ENCODE peak calls at places on chromosomes 4 and X, in ten cellular contexts. H is suprapubic skin, A is IMR-90, J is heart left ventricle, B is breast epithelium, D is uterus, S is esophagus squamous epithelium, O is Peyer's patch, V is A549, N is transverse colon. M is an unnamed sample.

GRCh38 chrX:16882702-16883486 is 12.7 kb upstream of the RBBP7 start:
- DNase-seq in H (peak; percentile 77), A (peak; percentile 64), J (peak; percentile 38), B (peak; percentile 53), D (peak; percentile 68), S (peak; percentile 8), O (peak; percentile 69), V (peak; percentile 74), N (peak; percentile 77), M (no peak)

GRCh38 chr4:165199722-165200121 is 7.6 kb upstream of the KLHL2 start:
- DNase-seq in H (no peak), A (no peak), J (no peak), B (peak; percentile 62), D (no peak), S (no peak), O (no peak), V (no peak), N (no peak), M (no peak)

GRCh38 chr4:141238196-141238595 is 17.5 kb downstream of the ZNF330 start:
- DNase-seq in H (no peak), A (no peak), J (no peak), B (no peak), D (no peak), S (no peak), O (no peak), V (no peak), N (no peak), M (no peak)

GRCh38 chr4:146255874-146256273 is 41.5 kb downstream of the REELD1 start:
- DNase-seq in H (no peak), A (peak; percentile 83), J (no peak), B (no peak), D (no peak), S (no peak), O (no peak), V (peak; percentile 46), N (no peak), M (no peak)

GRCh38 chr4:85399270-85399669 is 75.7 kb upstream of the ARHGAP24 start:
- DNase-seq in H (no peak), A (no peak), J (no peak), B (no peak), D (no peak), S (no peak), O (no peak), V (no peak), N (no peak), M (no peak)

GRCh38 chr4:35541888-35542213 is 702.5 kb downstream of the ARAP2 start:
- DNase-seq in H (no peak), A (no peak), J (no peak), B (no peak), D (no peak), S (no peak), O (no peak), V (no peak), N (no peak), M (no peak)

GRCh38 chr4:94036964-94037363 is 170.7 kb upstream of the SMARCAD1 start:
- DNase-seq in H (no peak), A (no peak), J (no peak), B (no peak), D (no peak), S (no peak), O (no peak), V (no peak), N (no peak), M (no peak)

GRCh38 chr4:140150636-140150885 is 3.4 kb downstream of the MAML3 start:
- DNase-seq in H (peak; percentile 91), A (no peak), J (no peak), B (peak; percentile 80), D (peak; percentile 92), S (peak; percentile 57), O (no peak), V (no peak), N (peak; percentile 88), M (no peak)

GRCh38 chr4:134948110-134948642 is 746.6 kb upstream of the PABPC4L start:
- DNase-seq in H (peak; percentile 49), A (no peak), J (no peak), B (no peak), D (no peak), S (no peak), O (no peak), V (no peak), N (no peak), M (no peak)

GRCh38 chr4:46819095-46819494 is 90.0 kb downstream of the COX7B2 start:
- DNase-seq in H (no peak), A (no peak), J (no peak), B (no peak), D (no peak), S (no peak), O (no peak), V (no peak), N (no peak), M (no peak)

GRCh38 chrX:63275127-63275526 is 76.0 kb downstream of the SPIN4 start:
- DNase-seq in H (no peak), A (peak; percentile 10), J (peak; percentile 5), B (no peak), D (no peak), S (no peak), O (no peak), V (peak; percentile 19), N (peak; percentile 14), M (no peak)

GRCh38 chr4:98603683-98604573 is 54.5 kb downstream of the TSPAN5 start:
- DNase-seq in H (no peak), A (peak; percentile 71), J (no peak), B (no peak), D (no peak), S (no peak), O (no peak), V (no peak), N (no peak), M (no peak)

GRCh38 chr4:24394041-24394440 is 190.3 kb downstream of the DHX15 start:
- DNase-seq in H (no peak), A (peak; percentile 86), J (no peak), B (no peak), D (no peak), S (no peak), O (no peak), V (no peak), N (no peak), M (no peak)
- TF ChIP-seq POLR2A in H (no peak), A (no peak), J (no peak), B (no peak), D (no peak), S (no peak), O (no peak), V (no peak), N (no peak), M (no peak)

DNA sequence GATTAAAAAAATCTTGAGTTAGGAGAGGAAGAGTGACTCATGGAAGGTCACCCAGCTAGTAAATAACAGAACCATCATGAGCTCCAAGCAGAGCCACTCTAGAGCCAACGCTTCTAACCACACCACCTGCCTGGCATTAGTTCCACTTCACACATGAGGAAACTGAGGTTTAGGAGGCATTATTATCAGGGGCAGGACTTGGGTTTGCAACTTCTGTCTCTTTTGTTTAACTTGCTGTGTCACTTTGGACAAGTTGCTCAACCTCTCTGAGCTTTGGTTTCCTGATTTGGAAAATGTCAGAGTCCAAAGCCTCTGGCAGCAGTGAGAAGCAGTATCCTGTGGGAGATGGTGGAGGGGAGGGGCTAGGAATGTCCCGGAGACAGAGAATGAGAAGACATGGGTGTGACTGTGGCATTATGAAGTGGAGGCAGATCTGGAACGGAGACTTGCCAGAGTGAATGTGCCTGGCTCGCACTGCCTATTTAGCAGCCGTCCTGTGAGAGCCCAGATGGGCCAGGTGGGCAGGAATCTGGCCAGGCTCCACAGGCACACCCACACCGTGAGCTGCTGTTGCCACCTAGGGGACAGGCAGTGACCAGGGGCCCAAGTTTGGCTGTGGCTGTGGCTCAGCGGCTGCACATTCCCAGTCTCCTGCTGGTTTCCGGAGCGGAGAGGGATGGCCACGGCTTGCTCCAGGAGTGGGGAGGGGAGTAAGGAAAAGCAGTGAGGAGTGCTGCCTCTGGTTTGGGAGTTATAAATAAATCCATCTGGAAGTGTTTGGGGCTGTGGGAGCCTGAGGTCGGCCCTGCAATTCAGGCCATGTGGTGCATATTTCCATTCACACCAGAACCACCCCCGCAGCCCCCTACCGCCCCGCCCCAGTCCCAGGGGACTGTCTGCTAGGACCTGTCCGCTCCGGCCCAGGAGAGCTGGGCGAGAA is 93.4 kb downstream of the NHSL2 start:
- DNase-seq in H (no peak), A (no peak), J (peak; percentile 58), B (no peak), D (no peak), S (no peak), O (no peak), V (peak; percentile 39), N (no peak), M (no peak)
- TF ChIP-seq POLR2A in H (no peak), A (no peak), J (no peak), B (no peak), D (no peak), S (no peak), O (no peak), V (no peak), N (no peak), M (no peak)

DNA sequence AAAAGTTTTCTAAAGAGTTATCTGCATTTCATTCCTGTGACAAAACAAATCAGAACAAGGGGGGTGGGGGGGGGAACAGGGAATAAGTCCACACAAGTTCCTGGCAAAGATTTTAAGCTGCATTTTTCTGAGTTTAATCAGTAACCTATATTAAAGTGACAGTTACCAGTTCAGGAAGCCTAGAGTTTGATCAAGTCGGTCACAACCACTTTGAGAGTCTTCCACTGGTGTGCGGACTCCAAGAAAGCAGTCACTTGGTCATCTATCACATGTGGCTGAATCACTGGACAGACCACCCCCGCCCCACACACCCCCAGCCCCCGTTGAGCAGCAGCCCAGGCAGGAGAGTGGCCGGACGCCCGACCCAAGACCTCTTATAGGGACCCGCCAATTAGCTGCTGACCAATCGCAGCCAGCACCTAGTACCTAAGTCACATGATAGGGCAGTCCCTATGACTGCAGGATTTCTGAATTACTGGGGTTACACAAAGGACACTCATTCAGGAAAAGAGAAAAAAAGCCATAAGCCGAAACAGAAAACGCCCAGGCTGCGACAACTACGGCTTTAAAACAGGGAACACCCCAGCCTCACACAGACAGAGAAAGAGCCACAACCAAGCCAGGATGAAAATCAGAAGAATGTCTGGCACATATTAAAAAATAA is 569.4 kb upstream of the DIPK2B start:
- DNase-seq in H (peak; percentile 83), A (peak; percentile 91), J (peak; percentile 65), B (no peak), D (peak; percentile 83), S (peak; percentile 2), O (peak; percentile 74), V (peak; percentile 86), N (peak; percentile 71), M (no peak)
- TF ChIP-seq POLR2A in H (no peak), A (peak; percentile 83), J (peak; percentile 54), B (no peak), D (peak; percentile 47), S (no peak), O (no peak), V (no peak), N (peak; percentile 78), M (peak; percentile 49)

GRCh38 chrX:132470830-132471229 is 18.0 kb downstream of the MBNL3 start:
- DNase-seq in H (no peak), A (no peak), J (no peak), B (no peak), D (no peak), S (no peak), O (no peak), V (no peak), N (no peak), M (no peak)
- TF ChIP-seq POLR2A in H (no peak), A (no peak), J (no peak), B (no peak), D (no peak), S (no peak), O (no peak), V (no peak), N (no peak), M (no peak)